ENCODE peak calls at places on chromosomes 3 and 15, in nine cellular contexts. One of them, this sample, is unnamed.

GRCh38 chr3:43522702-43523362 is 99.0 kb downstream of the ANO10 start:
- DNase-seq in activated T-cell treated with anti-CD3 and anti-CD28 coated beads, Interleukin-2, amount 50 U/mL, for 72 hours: peak
- DNase-seq in GM06990: no peak
- DNase-seq in GM20000: no peak
- DNase-seq in effector memory CD4-positive, alpha-beta T cell: no peak
- DNase-seq in NCI-H524: no peak
- DNase-seq in erythroblast: no peak
- DNase-seq in fibroblast of the aortic adventitia: peak
- DNase-seq in activated CD4-positive, alpha-beta T cell treated with anti-CD3 and anti-CD28 coated beads, Interleukin-2, amount 10 ng/mL, durations not matched to agents 7 days and 5 days: no peak
- DNase-seq in this sample: no peak

GRCh38 chr3:73459711-73460110 is 165.0 kb downstream of the PDZRN3 start:
- DNase-seq in activated CD4-positive, alpha-beta T cell treated with anti-CD3 and anti-CD28 coated beads, Interleukin-2, amount 10 ng/mL, durations not matched to agents 7 days and 5 days: no peak
- DNase-seq in effector memory CD4-positive, alpha-beta T cell: no peak
- DNase-seq in NCI-H524: no peak
- DNase-seq in activated T-cell treated with anti-CD3 and anti-CD28 coated beads, Interleukin-2, amount 50 U/mL, for 72 hours: no peak
- DNase-seq in erythroblast: no peak
- DNase-seq in GM06990: no peak
- DNase-seq in GM20000: no peak
- DNase-seq in fibroblast of the aortic adventitia: no peak
- DNase-seq in this sample: no peak

GRCh38 chr15:100628746-100629145 is 26.4 kb downstream of the ASB7 start:
- DNase-seq in GM20000: no peak
- DNase-seq in activated CD4-positive, alpha-beta T cell treated with anti-CD3 and anti-CD28 coated beads, Interleukin-2, amount 10 ng/mL, durations not matched to agents 7 days and 5 days: no peak
- DNase-seq in fibroblast of the aortic adventitia: peak
- DNase-seq in effector memory CD4-positive, alpha-beta T cell: no peak
- DNase-seq in NCI-H524: no peak
- DNase-seq in activated T-cell treated with anti-CD3 and anti-CD28 coated beads, Interleukin-2, amount 50 U/mL, for 72 hours: no peak
- DNase-seq in erythroblast: no peak
- DNase-seq in GM06990: no peak
- DNase-seq in this sample: no peak

GRCh38 chr3:133835418-133835743 is 29.8 kb downstream of the SRPRB start:
- DNase-seq in GM20000: no peak
- DNase-seq in NCI-H524: no peak
- DNase-seq in activated CD4-positive, alpha-beta T cell treated with anti-CD3 and anti-CD28 coated beads, Interleukin-2, amount 10 ng/mL, durations not matched to agents 7 days and 5 days: no peak
- DNase-seq in fibroblast of the aortic adventitia: no peak
- DNase-seq in GM06990: no peak
- DNase-seq in activated T-cell treated with anti-CD3 and anti-CD28 coated beads, Interleukin-2, amount 50 U/mL, for 72 hours: no peak
- DNase-seq in erythroblast: no peak
- DNase-seq in effector memory CD4-positive, alpha-beta T cell: no peak
- DNase-seq in this sample: no peak

GRCh38 chr15:60423540-60423939 is 25.8 kb upstream of the ANXA2 start:
- DNase-seq in GM20000: no peak
- DNase-seq in effector memory CD4-positive, alpha-beta T cell: no peak
- DNase-seq in fibroblast of the aortic adventitia: peak
- DNase-seq in GM06990: no peak
- DNase-seq in erythroblast: peak
- DNase-seq in NCI-H524: peak
- DNase-seq in activated CD4-positive, alpha-beta T cell treated with anti-CD3 and anti-CD28 coated beads, Interleukin-2, amount 10 ng/mL, durations not matched to agents 7 days and 5 days: peak
- DNase-seq in activated T-cell treated with anti-CD3 and anti-CD28 coated beads, Interleukin-2, amount 50 U/mL, for 72 hours: no peak
- DNase-seq in this sample: no peak

GRCh38 chr15:65092046-65092770 is 15.7 kb downstream of the KBTBD13 start:
- DNase-seq in activated T-cell treated with anti-CD3 and anti-CD28 coated beads, Interleukin-2, amount 50 U/mL, for 72 hours: no peak
- DNase-seq in fibroblast of the aortic adventitia: no peak
- DNase-seq in GM06990: no peak
- DNase-seq in effector memory CD4-positive, alpha-beta T cell: no peak
- DNase-seq in erythroblast: no peak
- DNase-seq in NCI-H524: no peak
- DNase-seq in activated CD4-positive, alpha-beta T cell treated with anti-CD3 and anti-CD28 coated beads, Interleukin-2, amount 10 ng/mL, durations not matched to agents 7 days and 5 days: no peak
- DNase-seq in GM20000: no peak
- DNase-seq in this sample: no peak

GRCh38 chr15:85151861-85152260 is 170.2 kb downstream of the PDE8A start:
- DNase-seq in effector memory CD4-positive, alpha-beta T cell: no peak
- DNase-seq in NCI-H524: no peak
- DNase-seq in GM20000: no peak
- DNase-seq in fibroblast of the aortic adventitia: no peak
- DNase-seq in activated T-cell treated with anti-CD3 and anti-CD28 coated beads, Interleukin-2, amount 50 U/mL, for 72 hours: no peak
- DNase-seq in activated CD4-positive, alpha-beta T cell treated with anti-CD3 and anti-CD28 coated beads, Interleukin-2, amount 10 ng/mL, durations not matched to agents 7 days and 5 days: no peak
- DNase-seq in erythroblast: no peak
- DNase-seq in GM06990: no peak
- DNase-seq in this sample: no peak

GRCh38 chr15:93452537-93453211 is 363.7 kb upstream of the RGMA start:
- DNase-seq in effector memory CD4-positive, alpha-beta T cell: no peak
- DNase-seq in GM06990: no peak
- DNase-seq in NCI-H524: no peak
- DNase-seq in GM20000: no peak
- DNase-seq in erythroblast: no peak
- DNase-seq in fibroblast of the aortic adventitia: no peak
- DNase-seq in activated T-cell treated with anti-CD3 and anti-CD28 coated beads, Interleukin-2, amount 50 U/mL, for 72 hours: no peak
- DNase-seq in activated CD4-positive, alpha-beta T cell treated with anti-CD3 and anti-CD28 coated beads, Interleukin-2, amount 10 ng/mL, durations not matched to agents 7 days and 5 days: no peak
- DNase-seq in this sample: no peak

GRCh38 chr15:44479343-44479742 is 51.9 kb downstream of the CTDSPL2 start:
- DNase-seq in GM20000: no peak
- DNase-seq in activated T-cell treated with anti-CD3 and anti-CD28 coated beads, Interleukin-2, amount 50 U/mL, for 72 hours: no peak
- DNase-seq in fibroblast of the aortic adventitia: no peak
- DNase-seq in erythroblast: no peak
- DNase-seq in activated CD4-positive, alpha-beta T cell treated with anti-CD3 and anti-CD28 coated beads, Interleukin-2, amount 10 ng/mL, durations not matched to agents 7 days and 5 days: no peak
- DNase-seq in effector memory CD4-positive, alpha-beta T cell: no peak
- DNase-seq in NCI-H524: no peak
- DNase-seq in GM06990: no peak
- DNase-seq in this sample: no peak

GRCh38 chr15:39616731-39617455 is 36.0 kb downstream of the THBS1 start:
- DNase-seq in effector memory CD4-positive, alpha-beta T cell: no peak
- DNase-seq in erythroblast: no peak
- DNase-seq in activated CD4-positive, alpha-beta T cell treated with anti-CD3 and anti-CD28 coated beads, Interleukin-2, amount 10 ng/mL, durations not matched to agents 7 days and 5 days: no peak
- DNase-seq in NCI-H524: no peak
- DNase-seq in fibroblast of the aortic adventitia: no peak
- DNase-seq in activated T-cell treated with anti-CD3 and anti-CD28 coated beads, Interleukin-2, amount 50 U/mL, for 72 hours: no peak
- DNase-seq in GM06990: no peak
- DNase-seq in GM20000: no peak
- DNase-seq in this sample: no peak

GRCh38 chr15:69665641-69666091 is 213.0 kb downstream of the RPLP1 start:
- DNase-seq in erythroblast: no peak
- DNase-seq in activated CD4-positive, alpha-beta T cell treated with anti-CD3 and anti-CD28 coated beads, Interleukin-2, amount 10 ng/mL, durations not matched to agents 7 days and 5 days: no peak
- DNase-seq in activated T-cell treated with anti-CD3 and anti-CD28 coated beads, Interleukin-2, amount 50 U/mL, for 72 hours: no peak
- DNase-seq in fibroblast of the aortic adventitia: no peak
- DNase-seq in effector memory CD4-positive, alpha-beta T cell: no peak
- DNase-seq in GM06990: no peak
- DNase-seq in GM20000: no peak
- DNase-seq in NCI-H524: peak
- DNase-seq in this sample: no peak

This sample was measured in T-helper 17 cell.